ENCODE peak calls at places on chromosomes 11 and 22, in eight cellular contexts. One of them, this sample, is unnamed.

GRCh38 chr11:128784059-128784804 is 82.9 kb downstream of the KCNJ1 start:
- DNase-seq in AG09309: no peak
- DNase-seq in amniotic stem cell: no peak
- DNase-seq in activated effector memory CD4-positive, alpha-beta T cell treated with anti-CD3 and anti-CD28 coated beads, Interleukin-2, amount 50 U/mL, for 16 hours: no peak
- DNase-seq in psoas muscle: no peak
- DNase-seq in activated T-cell treated with anti-CD3 and anti-CD28 coated beads for 48 hours: no peak
- DNase-seq in AG08395: no peak
- DNase-seq in coronary artery: no peak
- DNase-seq in this sample: no peak

GRCh38 chr11:3192511-3193372 is 25.9 kb downstream of the MRGPRG start:
- DNase-seq in AG09309: no peak
- DNase-seq in amniotic stem cell: no peak
- DNase-seq in activated effector memory CD4-positive, alpha-beta T cell treated with anti-CD3 and anti-CD28 coated beads, Interleukin-2, amount 50 U/mL, for 16 hours: peak; percentile 60
- DNase-seq in psoas muscle: peak; percentile 53
- DNase-seq in activated T-cell treated with anti-CD3 and anti-CD28 coated beads for 48 hours: no peak
- DNase-seq in AG08395: no peak
- DNase-seq in coronary artery: peak; percentile 54
- DNase-seq in this sample: no peak

GRCh38 chr22:24423519-24424000 is 3.8 kb upstream of the ADORA2A start:
- DNase-seq in AG09309: no peak
- DNase-seq in amniotic stem cell: no peak
- DNase-seq in activated effector memory CD4-positive, alpha-beta T cell treated with anti-CD3 and anti-CD28 coated beads, Interleukin-2, amount 50 U/mL, for 16 hours: peak; percentile 90
- DNase-seq in psoas muscle: peak; percentile 79
- DNase-seq in activated T-cell treated with anti-CD3 and anti-CD28 coated beads for 48 hours: peak; percentile 70
- DNase-seq in AG08395: peak; percentile 82
- DNase-seq in coronary artery: no peak
- DNase-seq in this sample: no peak

GRCh38 chr11:3087821-3088800 is 30.9 kb upstream of the CARS1 start:
- DNase-seq in AG09309: no peak
- DNase-seq in amniotic stem cell: no peak
- DNase-seq in activated effector memory CD4-positive, alpha-beta T cell treated with anti-CD3 and anti-CD28 coated beads, Interleukin-2, amount 50 U/mL, for 16 hours: peak; percentile 58
- DNase-seq in psoas muscle: no peak
- DNase-seq in activated T-cell treated with anti-CD3 and anti-CD28 coated beads for 48 hours: no peak
- DNase-seq in AG08395: peak; percentile 28
- DNase-seq in coronary artery: no peak
- DNase-seq in this sample: no peak

GRCh38 chr11:1779806-1780699 is 16.3 kb upstream of the CTSD start:
- DNase-seq in AG09309: no peak
- DNase-seq in amniotic stem cell: no peak
- DNase-seq in activated effector memory CD4-positive, alpha-beta T cell treated with anti-CD3 and anti-CD28 coated beads, Interleukin-2, amount 50 U/mL, for 16 hours: no peak
- DNase-seq in psoas muscle: no peak
- DNase-seq in activated T-cell treated with anti-CD3 and anti-CD28 coated beads for 48 hours: no peak
- DNase-seq in AG08395: no peak
- DNase-seq in coronary artery: no peak
- DNase-seq in this sample: no peak

GRCh38 chr11:118169300-118170140 is 6.9 kb downstream of the SCN2B start:
- DNase-seq in AG09309: no peak
- DNase-seq in amniotic stem cell: no peak
- DNase-seq in activated effector memory CD4-positive, alpha-beta T cell treated with anti-CD3 and anti-CD28 coated beads, Interleukin-2, amount 50 U/mL, for 16 hours: no peak
- DNase-seq in psoas muscle: no peak
- DNase-seq in activated T-cell treated with anti-CD3 and anti-CD28 coated beads for 48 hours: no peak
- DNase-seq in AG08395: no peak
- DNase-seq in coronary artery: no peak
- DNase-seq in this sample: no peak

GRCh38 chr11:76823481-76824028 is 37.2 kb upstream of the ACER3 start:
- DNase-seq in AG09309: no peak
- DNase-seq in amniotic stem cell: peak; percentile 74
- DNase-seq in activated effector memory CD4-positive, alpha-beta T cell treated with anti-CD3 and anti-CD28 coated beads, Interleukin-2, amount 50 U/mL, for 16 hours: no peak
- DNase-seq in psoas muscle: peak; percentile 53
- DNase-seq in activated T-cell treated with anti-CD3 and anti-CD28 coated beads for 48 hours: no peak
- DNase-seq in AG08395: peak; percentile 54
- DNase-seq in coronary artery: no peak
- DNase-seq in this sample: no peak

GRCh38 chr11:64834723-64835615 is 9.5 kb downstream of the CDC42BPG start:
- DNase-seq in AG09309: no peak
- DNase-seq in amniotic stem cell: no peak
- DNase-seq in activated effector memory CD4-positive, alpha-beta T cell treated with anti-CD3 and anti-CD28 coated beads, Interleukin-2, amount 50 U/mL, for 16 hours: no peak
- DNase-seq in psoas muscle: peak; percentile 50
- DNase-seq in activated T-cell treated with anti-CD3 and anti-CD28 coated beads for 48 hours: no peak
- DNase-seq in AG08395: peak; percentile 43
- DNase-seq in coronary artery: no peak
- DNase-seq in this sample: no peak

GRCh38 chr11:15688351-15688792 is 573.6 kb downstream of the INSC start:
- DNase-seq in AG09309: no peak
- DNase-seq in amniotic stem cell: no peak
- DNase-seq in activated effector memory CD4-positive, alpha-beta T cell treated with anti-CD3 and anti-CD28 coated beads, Interleukin-2, amount 50 U/mL, for 16 hours: no peak
- DNase-seq in psoas muscle: peak; percentile 51
- DNase-seq in activated T-cell treated with anti-CD3 and anti-CD28 coated beads for 48 hours: no peak
- DNase-seq in AG08395: no peak
- DNase-seq in coronary artery: no peak
- DNase-seq in this sample: no peak

GRCh38 chr11:122162095-122162494 is 46.1 kb upstream of the BLID start:
- DNase-seq in AG09309: no peak
- DNase-seq in amniotic stem cell: no peak
- DNase-seq in activated effector memory CD4-positive, alpha-beta T cell treated with anti-CD3 and anti-CD28 coated beads, Interleukin-2, amount 50 U/mL, for 16 hours: no peak
- DNase-seq in psoas muscle: no peak
- DNase-seq in activated T-cell treated with anti-CD3 and anti-CD28 coated beads for 48 hours: no peak
- DNase-seq in AG08395: no peak
- DNase-seq in coronary artery: no peak
- DNase-seq in this sample: no peak

GRCh38 chr22:37231406-37232139 is 12.5 kb downstream of the RAC2 start:
- DNase-seq in AG09309: no peak
- DNase-seq in amniotic stem cell: no peak
- DNase-seq in activated effector memory CD4-positive, alpha-beta T cell treated with anti-CD3 and anti-CD28 coated beads, Interleukin-2, amount 50 U/mL, for 16 hours: peak; percentile 83
- DNase-seq in psoas muscle: peak; percentile 34
- DNase-seq in activated T-cell treated with anti-CD3 and anti-CD28 coated beads for 48 hours: no peak
- DNase-seq in AG08395: no peak
- DNase-seq in coronary artery: no peak
- DNase-seq in this sample: no peak

GRCh38 chr11:128862913-128863660 is 4.0 kb downstream of the KCNJ1 start:
- DNase-seq in AG09309: peak; percentile 43
- DNase-seq in amniotic stem cell: peak; percentile 54
- DNase-seq in activated effector memory CD4-positive, alpha-beta T cell treated with anti-CD3 and anti-CD28 coated beads, Interleukin-2, amount 50 U/mL, for 16 hours: no peak
- DNase-seq in psoas muscle: no peak
- DNase-seq in activated T-cell treated with anti-CD3 and anti-CD28 coated beads for 48 hours: no peak
- DNase-seq in AG08395: peak; percentile 64
- DNase-seq in coronary artery: no peak
- DNase-seq in this sample: peak; percentile 34

GRCh38 chr11:127675602-127676001 is 675.0 kb upstream of the KIRREL3 start:
- DNase-seq in AG09309: no peak
- DNase-seq in amniotic stem cell: no peak
- DNase-seq in activated effector memory CD4-positive, alpha-beta T cell treated with anti-CD3 and anti-CD28 coated beads, Interleukin-2, amount 50 U/mL, for 16 hours: no peak
- DNase-seq in psoas muscle: no peak
- DNase-seq in activated T-cell treated with anti-CD3 and anti-CD28 coated beads for 48 hours: no peak
- DNase-seq in AG08395: no peak
- DNase-seq in coronary artery: no peak
- DNase-seq in this sample: no peak

GRCh38 chr22:41286639-41287091 is 678 bp upstream of the RANGAP1 start:
- DNase-seq in AG09309: no peak
- DNase-seq in amniotic stem cell: no peak
- DNase-seq in activated effector memory CD4-positive, alpha-beta T cell treated with anti-CD3 and anti-CD28 coated beads, Interleukin-2, amount 50 U/mL, for 16 hours: peak; percentile 81
- DNase-seq in psoas muscle: no peak
- DNase-seq in activated T-cell treated with anti-CD3 and anti-CD28 coated beads for 48 hours: peak; percentile 31
- DNase-seq in AG08395: no peak
- DNase-seq in coronary artery: no peak
- DNase-seq in this sample: no peak

This sample was measured in AG04449.